ENCODE peak calls at places on chromosome 11, in eight cellular contexts. W is CD8-positive, alpha-beta T cell; T is IMR-90; I is upper lobe of right lung; Y is esophagus squamous epithelium; U is body of pancreas; K is heart left ventricle; A is HCT116. F is an unnamed sample.

GRCh38 chr11:125947419-125948277 is 1.8 kb downstream of the VSIG10L2 start:
- DNase-seq in A (no peak), W (no peak), Y (no peak), K (no peak), T (no peak), U (no peak), I (no peak), F (no peak)

GRCh38 chr11:93236741-93237675 is 39.2 kb upstream of the SLC36A4 start:
- DNase-seq in I (no peak), U (peak; percentile 47), W (no peak), T (peak; percentile 44), Y (no peak), A (peak; percentile 34), K (no peak), F (no peak)

GRCh38 chr11:108286956-108287355 is 64.1 kb downstream of the ATM start:
- DNase-seq in U (no peak), W (no peak), A (no peak), T (no peak), Y (no peak), I (no peak), K (no peak), F (no peak)

GRCh38 chr11:58292017-58292416 is 24.0 kb upstream of the OR10W1 start:
- DNase-seq in K (no peak), Y (no peak), W (no peak), I (no peak), U (no peak), A (no peak), T (no peak), F (no peak)

GRCh38 chr11:96267490-96268010 is 75.4 kb downstream of the MAML2 start:
- DNase-seq in K (no peak), U (no peak), I (no peak), W (no peak), T (peak; percentile 27), A (no peak), Y (no peak), F (no peak)

GRCh38 chr11:30143098-30143705 is 87.6 kb upstream of the FSHB start:
- DNase-seq in T (peak; percentile 15), K (no peak), I (no peak), U (no peak), Y (no peak), W (no peak), A (peak; percentile 16), F (no peak)

GRCh38 chr11:27694992-27695391 is 5.3 kb downstream of the BDNF start:
- DNase-seq in U (no peak), Y (no peak), I (no peak), W (no peak), K (no peak), A (no peak), T (no peak), F (no peak)

GRCh38 chr11:74949748-74950127 is 672 bp downstream of the SPCS2 start:
- DNase-seq in Y (no peak), A (no peak), U (no peak), T (peak; percentile 24), I (no peak), W (no peak), K (no peak), F (no peak)

GRCh38 chr11:124739479-124740276 is at the start of gene NRGN:
- DNase-seq in W (peak; percentile 53), I (peak; percentile 96), Y (peak; percentile 49), K (peak; percentile 95), U (peak; percentile 94), A (peak; percentile 66), T (peak; percentile 82), F (peak; percentile 94)

GRCh38 chr11:69500285-69501120 is 19.0 kb downstream of the LINC01488 start:
- DNase-seq in W (no peak), K (no peak), Y (no peak), T (no peak), U (no peak), A (no peak), I (peak; percentile 57), F (peak; percentile 33)

GRCh38 chr11:5081405-5081804 is 12.0 kb downstream of the OR52E1 start:
- DNase-seq in A (no peak), Y (no peak), U (no peak), T (no peak), I (no peak), W (no peak), K (no peak), F (no peak)

GRCh38 chr11:24373516-24373915 is 123.3 kb upstream of the LUZP2 start:
- DNase-seq in Y (no peak), U (no peak), T (peak; percentile 3), A (no peak), W (no peak), K (no peak), I (no peak), F (no peak)

GRCh38 chr11:11722246-11722645 is 100.4 kb upstream of the GALNT18 start:
- DNase-seq in I (no peak), K (no peak), W (no peak), A (no peak), T (no peak), U (no peak), Y (no peak), F (no peak)

GRCh38 chr11:2940166-2940929 is 11.1 kb upstream of the PHLDA2 start:
- DNase-seq in A (peak; percentile 53), U (no peak), I (peak; percentile 77), W (no peak), T (no peak), K (peak; percentile 71), Y (no peak), F (peak; percentile 71)

GRCh38 chr11:119989422-119989821 is 148.5 kb downstream of the TRIM29 start:
- DNase-seq in Y (no peak), K (no peak), W (no peak), T (no peak), A (no peak), U (no peak), I (no peak), F (no peak)

GRCh38 chr11:34281256-34281655 is 76.6 kb downstream of the ABTB2 start:
- DNase-seq in I (no peak), W (no peak), A (no peak), Y (no peak), T (no peak), K (no peak), U (no peak), F (no peak)
- H3K27ac ChIP-seq in I (no peak overlapping the region), W (no peak overlapping the region), A (no peak overlapping the region), Y (no peak overlapping the region), T (no peak overlapping the region), K (no peak overlapping the region), U (no peak overlapping the region), F (no peak overlapping the region)

DNA sequence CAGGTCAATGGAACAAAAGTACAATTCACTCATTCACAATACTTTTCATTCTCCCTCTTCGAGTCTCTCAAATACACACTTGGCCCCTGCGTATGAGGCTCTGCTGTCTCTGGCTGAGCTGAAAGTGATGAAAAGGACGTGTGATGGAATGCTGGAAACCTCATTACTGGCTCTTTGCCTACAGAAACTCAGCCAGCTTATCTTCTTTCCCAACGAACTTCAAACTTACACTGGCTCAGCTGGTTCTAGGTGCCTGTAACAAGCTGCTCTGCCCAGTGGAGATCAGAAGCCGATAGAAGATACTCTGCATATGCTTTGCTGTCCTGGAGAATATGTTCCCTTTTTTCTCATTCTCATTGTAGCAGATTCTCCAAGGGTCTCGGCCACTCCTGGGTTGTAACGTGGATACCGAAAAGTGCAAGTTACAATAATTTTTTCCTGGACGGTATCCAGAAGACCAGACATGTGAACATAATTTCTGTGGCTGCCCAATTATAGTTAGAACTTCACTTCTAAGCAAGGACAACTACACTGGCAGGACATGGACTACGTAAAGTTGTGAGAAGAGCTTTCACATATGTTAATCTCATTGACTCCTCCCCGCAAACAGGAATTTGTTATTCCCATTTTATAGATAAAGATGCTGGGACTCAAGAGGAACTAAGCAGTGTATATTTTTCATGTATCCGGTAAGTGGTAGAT is 405.4 kb upstream of the CCDC90B start:
- DNase-seq in I (no peak), K (no peak), Y (no peak), U (peak; percentile 63), W (no peak), A (no peak), T (no peak), F (no peak)
- H3K4me1 ChIP-seq in I (no peaks in the 10 kb centered on the region), K (no peaks in the 10 kb centered on the region), Y (peaks cover 7% of the 10 kb centered on the region), U (peaks cover 10% of the 10 kb centered on the region), W (no peaks in the 10 kb centered on the region), A (no peaks in the 10 kb centered on the region), T (no peaks in the 10 kb centered on the region), F (peaks cover 6% of the 10 kb centered on the region)

GRCh38 chr11:8963569-8964323 is 496 bp downstream of the TMEM9B start:
- DNase-seq in A (peak; percentile 72), T (no peak), I (peak; percentile 94), W (peak; percentile 56), K (peak; percentile 88), Y (peak; percentile 41), U (peak; percentile 92), F (peak; percentile 92)

GRCh38 chr11:8964324-8965320 is at the start of gene TMEM9B:
- DNase-seq in T (peak; percentile 79), U (peak; percentile 93), K (peak; percentile 95), A (peak; percentile 78), I (peak; percentile 97), W (peak; percentile 48), Y (peak; percentile 42), F (peak; percentile 96)

GRCh38 chr11:8962827-8963226 is 1.4 kb downstream of the TMEM9B start:
- DNase-seq in K (no peak), U (no peak), I (no peak), A (no peak), Y (no peak), T (no peak), W (no peak), F (no peak)

GRCh38 chr11:8956860-8957259 is 7.4 kb downstream of the TMEM9B start:
- DNase-seq in Y (no peak), K (no peak), W (no peak), T (no peak), U (no peak), I (no peak), A (no peak), F (no peak)

GRCh38 chr11:8959546-8960166 is 4.6 kb downstream of the TMEM9B start:
- DNase-seq in U (peak; percentile 66), I (no peak), Y (no peak), W (no peak), T (peak; percentile 86), K (no peak), A (peak; percentile 67), F (no peak)
- TF ChIP-seq CTCF in U (peak; percentile 62), I (peak; percentile 51), Y (peak; percentile 57), W (peak; percentile 57), T (peak; percentile 74), K (peak; percentile 58), A (peak; percentile 66), F (peak; percentile 57)

GRCh38 chr11:129280027-129280811 is 88.1 kb upstream of the ARHGAP32 start:
- DNase-seq in T (peak; percentile 65), W (no peak), K (no peak), Y (no peak), U (no peak), A (no peak), I (no peak), F (no peak)

GRCh38 chr11:129279326-129280026 is 87.4 kb upstream of the ARHGAP32 start:
- DNase-seq in A (peak; percentile 37), I (peak; percentile 93), Y (no peak), U (peak; percentile 84), K (peak; percentile 91), T (peak; percentile 67), W (peak; percentile 48), F (peak; percentile 86)

GRCh38 chr11:129282634-129283033 is 90.5 kb upstream of the ARHGAP32 start:
- DNase-seq in W (no peak), Y (no peak), A (no peak), T (no peak), U (no peak), I (no peak), K (no peak), F (no peak)

GRCh38 chr11:129283141-129283540 is 91.0 kb upstream of the ARHGAP32 start:
- DNase-seq in W (no peak), U (peak; percentile 49), A (peak; percentile 55), Y (no peak), T (no peak), K (no peak), I (no peak), F (no peak)

GRCh38 chr11:129281471-129282268 is 89.5 kb upstream of the ARHGAP32 start:
- DNase-seq in K (no peak), U (no peak), Y (no peak), I (no peak), A (no peak), T (no peak), W (no peak), F (no peak)
- H3K27ac ChIP-seq in K (no peak overlapping the region), U (no peak overlapping the region), Y (no peak overlapping the region), I (no peak overlapping the region), A (no peak overlapping the region), T (no peak overlapping the region), W (no peak overlapping the region), F (no peak overlapping the region)